ENCODE peak calls at places on chromosome 7, in nine cellular contexts. One of them, this sample, is unnamed.

GRCh38 chr7:129669901-129670300 is 58.4 kb downstream of the NRF1 start:
- DNase-seq in AG09309: no peak
- DNase-seq in IMR-90: no peak
- DNase-seq in OCI-LY7: no peak
- DNase-seq in astrocyte of the cerebellum: no peak
- DNase-seq in GM20000: no peak
- DNase-seq in left ventricle myocardium inferior: no peak
- DNase-seq in stomach: no peak
- DNase-seq in ovary: no peak
- DNase-seq in this sample: no peak

GRCh38 chr7:105690286-105690915 is 109.1 kb upstream of the EFCAB10 start:
- DNase-seq in AG09309: no peak
- DNase-seq in IMR-90: no peak
- DNase-seq in OCI-LY7: no peak
- DNase-seq in astrocyte of the cerebellum: no peak
- DNase-seq in GM20000: no peak
- DNase-seq in left ventricle myocardium inferior: no peak
- DNase-seq in stomach: no peak
- DNase-seq in ovary: no peak
- DNase-seq in this sample: no peak

GRCh38 chr7:25665903-25666670 is 437.8 kb upstream of the NPVF start:
- DNase-seq in AG09309: no peak
- DNase-seq in IMR-90: no peak
- DNase-seq in OCI-LY7: no peak
- DNase-seq in astrocyte of the cerebellum: no peak
- DNase-seq in GM20000: no peak
- DNase-seq in left ventricle myocardium inferior: no peak
- DNase-seq in stomach: no peak
- DNase-seq in ovary: no peak
- DNase-seq in this sample: no peak

GRCh38 chr7:7764515-7765138 is 46.2 kb upstream of the RPA3 start:
- DNase-seq in AG09309: no peak
- DNase-seq in IMR-90: no peak
- DNase-seq in OCI-LY7: no peak
- DNase-seq in astrocyte of the cerebellum: no peak
- DNase-seq in GM20000: no peak
- DNase-seq in left ventricle myocardium inferior: no peak
- DNase-seq in stomach: no peak
- DNase-seq in ovary: no peak
- DNase-seq in this sample: no peak

GRCh38 chr7:110759069-110759468 is 331.9 kb upstream of the LRRN3 start:
- DNase-seq in AG09309: no peak
- DNase-seq in IMR-90: no peak
- DNase-seq in OCI-LY7: no peak
- DNase-seq in astrocyte of the cerebellum: no peak
- DNase-seq in GM20000: no peak
- DNase-seq in left ventricle myocardium inferior: no peak
- DNase-seq in stomach: no peak
- DNase-seq in ovary: no peak
- DNase-seq in this sample: no peak

GRCh38 chr7:139043823-139044812 is 8.3 kb upstream of the ZC3HAV1L start:
- DNase-seq in AG09309: no peak
- DNase-seq in IMR-90: peak
- DNase-seq in OCI-LY7: no peak
- DNase-seq in astrocyte of the cerebellum: no peak
- DNase-seq in GM20000: no peak
- DNase-seq in left ventricle myocardium inferior: no peak
- DNase-seq in stomach: peak
- DNase-seq in ovary: no peak
- DNase-seq in this sample: no peak

GRCh38 chr7:10888861-10889260 is 84.8 kb upstream of the PHF14 start:
- DNase-seq in AG09309: no peak
- DNase-seq in IMR-90: no peak
- DNase-seq in OCI-LY7: peak
- DNase-seq in astrocyte of the cerebellum: no peak
- DNase-seq in GM20000: no peak
- DNase-seq in left ventricle myocardium inferior: no peak
- DNase-seq in stomach: no peak
- DNase-seq in ovary: no peak
- DNase-seq in this sample: no peak

GRCh38 chr7:78510580-78511188 is 712.1 kb downstream of the PHTF2 start:
- DNase-seq in AG09309: peak
- DNase-seq in IMR-90: peak
- DNase-seq in OCI-LY7: peak
- DNase-seq in astrocyte of the cerebellum: peak
- DNase-seq in GM20000: peak
- DNase-seq in left ventricle myocardium inferior: no peak
- DNase-seq in stomach: peak
- DNase-seq in ovary: no peak
- DNase-seq in this sample: no peak

GRCh38 chr7:44244282-44244681 is 43.5 kb downstream of the YKT6 start:
- DNase-seq in AG09309: no peak
- DNase-seq in IMR-90: no peak
- DNase-seq in OCI-LY7: peak
- DNase-seq in astrocyte of the cerebellum: no peak
- DNase-seq in GM20000: peak
- DNase-seq in left ventricle myocardium inferior: no peak
- DNase-seq in stomach: no peak
- DNase-seq in ovary: no peak
- DNase-seq in this sample: no peak

GRCh38 chr7:32476816-32477648 is 13.1 kb downstream of the LSM5 start:
- DNase-seq in AG09309: no peak
- DNase-seq in IMR-90: no peak
- DNase-seq in OCI-LY7: no peak
- DNase-seq in astrocyte of the cerebellum: no peak
- DNase-seq in GM20000: no peak
- DNase-seq in left ventricle myocardium inferior: no peak
- DNase-seq in stomach: no peak
- DNase-seq in ovary: no peak
- DNase-seq in this sample: no peak

GRCh38 chr7:130363156-130363847 is 17.0 kb upstream of the CPA1 start:
- DNase-seq in AG09309: peak
- DNase-seq in IMR-90: peak
- DNase-seq in OCI-LY7: no peak
- DNase-seq in astrocyte of the cerebellum: peak
- DNase-seq in GM20000: no peak
- DNase-seq in left ventricle myocardium inferior: no peak
- DNase-seq in stomach: no peak
- DNase-seq in ovary: no peak
- DNase-seq in this sample: no peak

GRCh38 chr7:27576360-27576944 is 86.2 kb downstream of the HIBADH start:
- DNase-seq in AG09309: peak
- DNase-seq in IMR-90: peak
- DNase-seq in OCI-LY7: peak
- DNase-seq in astrocyte of the cerebellum: peak
- DNase-seq in GM20000: peak
- DNase-seq in left ventricle myocardium inferior: no peak
- DNase-seq in stomach: no peak
- DNase-seq in ovary: no peak
- DNase-seq in this sample: no peak

GRCh38 chr7:73978681-73979563 is 49.1 kb upstream of the ELN start:
- DNase-seq in AG09309: no peak
- DNase-seq in IMR-90: no peak
- DNase-seq in OCI-LY7: peak
- DNase-seq in astrocyte of the cerebellum: no peak
- DNase-seq in GM20000: peak
- DNase-seq in left ventricle myocardium inferior: no peak
- DNase-seq in stomach: peak
- DNase-seq in ovary: no peak
- DNase-seq in this sample: no peak
- TF ChIP-seq CTCF in AG09309: peak
- TF ChIP-seq CTCF in IMR-90: peak
- TF ChIP-seq CTCF in OCI-LY7: peak
- TF ChIP-seq CTCF in astrocyte of the cerebellum: peak
- TF ChIP-seq CTCF in GM20000: peak
- TF ChIP-seq CTCF in left ventricle myocardium inferior: peak
- TF ChIP-seq CTCF in stomach: peak
- TF ChIP-seq CTCF in ovary: no peak
- TF ChIP-seq CTCF in this sample: peak

GRCh38 chr7:116162992-116163391 is 47.3 kb upstream of the TES start:
- DNase-seq in AG09309: no peak
- DNase-seq in IMR-90: no peak
- DNase-seq in OCI-LY7: no peak
- DNase-seq in astrocyte of the cerebellum: no peak
- DNase-seq in GM20000: no peak
- DNase-seq in left ventricle myocardium inferior: no peak
- DNase-seq in stomach: no peak
- DNase-seq in ovary: no peak
- DNase-seq in this sample: no peak
- TF ChIP-seq CTCF in AG09309: no peak
- TF ChIP-seq CTCF in IMR-90: no peak
- TF ChIP-seq CTCF in OCI-LY7: no peak
- TF ChIP-seq CTCF in astrocyte of the cerebellum: no peak
- TF ChIP-seq CTCF in GM20000: no peak
- TF ChIP-seq CTCF in left ventricle myocardium inferior: no peak
- TF ChIP-seq CTCF in stomach: no peak
- TF ChIP-seq CTCF in ovary: no peak
- TF ChIP-seq CTCF in this sample: peak

DNA sequence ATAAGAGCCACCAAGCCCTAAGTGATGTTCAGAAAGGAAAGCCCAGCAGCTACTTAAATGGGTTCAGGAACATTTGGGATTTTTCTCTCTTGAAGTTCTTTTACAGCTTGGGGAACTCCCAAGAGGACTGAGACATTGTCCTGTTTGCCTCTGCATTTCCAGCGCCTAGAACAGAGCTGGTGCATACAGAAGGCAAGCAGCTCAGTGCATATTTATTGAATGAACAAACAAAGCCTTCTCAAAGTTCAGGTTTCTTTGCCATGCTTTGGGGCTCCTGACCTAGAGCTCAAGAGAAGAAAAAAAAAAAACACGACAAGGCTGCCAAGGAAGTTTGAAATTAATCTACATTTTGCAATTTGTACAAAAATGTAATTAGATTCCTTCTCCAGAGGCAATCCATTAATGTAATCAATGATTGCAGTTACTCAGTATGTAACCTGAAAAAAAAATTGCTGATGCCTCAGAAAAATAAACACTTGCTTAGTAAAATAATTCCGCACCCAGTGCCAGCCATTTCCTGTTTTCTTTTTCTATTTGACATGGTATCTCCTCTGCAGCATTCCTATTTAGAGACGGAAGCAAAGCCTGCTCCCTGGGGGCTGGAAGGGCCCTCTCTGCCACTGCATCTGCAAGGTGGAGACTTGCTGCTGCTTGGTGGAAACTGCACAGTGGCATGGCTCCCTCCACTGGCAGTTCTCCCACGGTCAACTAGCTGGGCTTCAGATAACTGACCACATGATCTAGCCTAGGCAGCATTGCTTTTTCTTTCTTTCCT is 157.3 kb downstream of the TMEM178B start:
- DNase-seq in AG09309: no peak
- DNase-seq in IMR-90: peak
- DNase-seq in OCI-LY7: no peak
- DNase-seq in astrocyte of the cerebellum: peak
- DNase-seq in GM20000: no peak
- DNase-seq in left ventricle myocardium inferior: peak
- DNase-seq in stomach: no peak
- DNase-seq in ovary: no peak
- DNase-seq in this sample: no peak
- TF ChIP-seq CTCF in AG09309: no peak
- TF ChIP-seq CTCF in IMR-90: peak
- TF ChIP-seq CTCF in OCI-LY7: no peak
- TF ChIP-seq CTCF in astrocyte of the cerebellum: peak
- TF ChIP-seq CTCF in GM20000: peak
- TF ChIP-seq CTCF in left ventricle myocardium inferior: peak
- TF ChIP-seq CTCF in stomach: no peak
- TF ChIP-seq CTCF in ovary: no peak
- TF ChIP-seq CTCF in this sample: peak

GRCh38 chr7:142925413-142925812 is 8.1 kb downstream of the TRPV5 start:
- DNase-seq in AG09309: no peak
- DNase-seq in IMR-90: no peak
- DNase-seq in OCI-LY7: peak
- DNase-seq in astrocyte of the cerebellum: no peak
- DNase-seq in GM20000: no peak
- DNase-seq in left ventricle myocardium inferior: no peak
- DNase-seq in stomach: no peak
- DNase-seq in ovary: no peak
- DNase-seq in this sample: no peak
- TF ChIP-seq CTCF in AG09309: peak
- TF ChIP-seq CTCF in IMR-90: no peak
- TF ChIP-seq CTCF in OCI-LY7: peak
- TF ChIP-seq CTCF in astrocyte of the cerebellum: no peak
- TF ChIP-seq CTCF in GM20000: peak
- TF ChIP-seq CTCF in left ventricle myocardium inferior: no peak
- TF ChIP-seq CTCF in stomach: no peak
- TF ChIP-seq CTCF in ovary: no peak
- TF ChIP-seq CTCF in this sample: no peak